ENCODE peak calls at places on chromosomes 3 and 15, in five cellular contexts. E, N, Y, D and Q are unnamed samples.
A peak's percentile ranks its signal among the peaks of the same experiment; 100 is the strongest.

GRCh38 chr15:42581272-42581730 is 5.9 kb downstream of the STARD9 start:
- DNase-seq in E (peak; percentile 88), N (peak; percentile 68), Y (peak; percentile 80), D (peak; percentile 84), Q (peak; percentile 75)

GRCh38 chr15:61063875-61064320 is 165.2 kb downstream of the RORA start:
- DNase-seq in E (no peak), N (no peak), Y (no peak), D (no peak), Q (no peak)

GRCh38 chr3:47513125-47513929 is at the start of gene ELP6:
- DNase-seq in E (peak; percentile 97), N (peak; percentile 94), Y (peak; percentile 92), D (peak; percentile 98), Q (peak; percentile 98)

GRCh38 chr15:91689377-91689776 is 164.1 kb upstream of the SLCO3A1 start:
- DNase-seq in E (no peak), N (no peak), Y (no peak), D (no peak), Q (no peak)

GRCh38 chr15:63497642-63498100 is 6.7 kb upstream of the USP3 start:
- DNase-seq in E (peak; percentile 56), N (no peak), Y (no peak), D (no peak), Q (peak; percentile 71)

GRCh38 chr3:151837057-151837456 is 23.1 kb downstream of the AADAC start:
- DNase-seq in E (no peak), N (peak; percentile 89), Y (no peak), D (no peak), Q (peak; percentile 54)

GRCh38 chr3:118900737-118901525 is 133.7 kb downstream of the IGSF11 start:
- DNase-seq in E (no peak), N (no peak), Y (no peak), D (no peak), Q (no peak)

GRCh38 chr15:27598251-27599045 is 500.7 kb downstream of the OCA2 start:
- DNase-seq in E (no peak), N (no peak), Y (no peak), D (no peak), Q (no peak)

GRCh38 chr3:186247821-186248814 is 113.9 kb downstream of the DGKG start:
- DNase-seq in E (no peak), N (peak; percentile 17), Y (no peak), D (no peak), Q (no peak)

GRCh38 chr3:186237915-186238314 is 124.1 kb downstream of the DGKG start:
- DNase-seq in E (no peak), N (no peak), Y (no peak), D (no peak), Q (no peak)

GRCh38 chr3:186239321-186239720 is 122.7 kb downstream of the DGKG start:
- DNase-seq in E (peak; percentile 58), N (no peak), Y (no peak), D (no peak), Q (peak; percentile 42)

GRCh38 chr3:186236357-186237020 is 125.5 kb downstream of the DGKG start:
- DNase-seq in E (no peak), N (no peak), Y (no peak), D (no peak), Q (no peak)

DNA sequence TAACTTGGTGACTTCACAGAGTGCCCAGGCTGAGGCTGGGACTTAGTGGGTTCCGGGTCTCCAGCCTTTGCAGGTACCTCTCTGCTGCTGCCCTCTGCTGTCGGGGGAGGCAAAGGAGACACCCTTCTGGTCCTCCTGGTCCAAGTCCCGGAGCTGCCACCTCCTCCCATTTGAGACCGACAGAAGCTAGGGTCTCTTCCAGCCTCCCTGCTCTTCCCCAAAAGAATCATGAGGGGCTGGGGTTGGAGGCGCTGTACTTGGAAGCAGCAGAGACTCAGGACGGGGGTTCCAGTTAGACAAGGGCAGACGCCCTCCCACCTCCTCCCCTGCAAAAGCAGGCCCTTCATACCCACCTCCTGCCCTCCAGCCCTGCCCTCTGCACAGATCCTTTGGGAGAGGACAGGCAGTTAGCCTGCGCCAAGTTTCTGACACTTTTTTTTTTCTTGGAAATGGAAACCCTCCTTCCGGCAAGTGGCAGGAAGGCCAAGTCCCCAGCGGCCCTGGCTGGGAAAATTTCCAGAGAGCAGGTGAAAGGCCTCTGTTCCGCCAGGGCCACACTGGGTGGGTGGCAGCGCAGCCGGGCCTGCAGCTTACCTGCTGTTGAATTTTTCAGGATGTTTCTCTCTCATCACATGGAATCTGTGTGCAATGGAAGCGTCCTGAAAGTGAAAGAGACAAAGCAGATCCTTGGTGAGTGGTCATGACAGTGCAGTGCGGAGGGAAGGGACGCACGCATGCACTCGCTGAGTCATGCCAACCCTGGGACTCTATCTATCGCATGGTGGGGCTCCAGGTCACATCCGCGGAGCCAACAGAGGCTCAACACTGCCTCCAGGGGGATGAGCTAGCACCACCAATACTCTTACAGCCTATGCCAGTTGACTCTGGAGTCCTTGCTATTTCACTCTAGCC is 119.9 kb downstream of the DGKG start:
- DNase-seq in E (peak; percentile 76), N (peak; percentile 82), Y (peak; percentile 58), D (no peak), Q (peak; percentile 84)
- TF ChIP-seq POLR2A in E (no peak), N (no peak), Y (no peak), D (no peak), Q (no peak)

DNA sequence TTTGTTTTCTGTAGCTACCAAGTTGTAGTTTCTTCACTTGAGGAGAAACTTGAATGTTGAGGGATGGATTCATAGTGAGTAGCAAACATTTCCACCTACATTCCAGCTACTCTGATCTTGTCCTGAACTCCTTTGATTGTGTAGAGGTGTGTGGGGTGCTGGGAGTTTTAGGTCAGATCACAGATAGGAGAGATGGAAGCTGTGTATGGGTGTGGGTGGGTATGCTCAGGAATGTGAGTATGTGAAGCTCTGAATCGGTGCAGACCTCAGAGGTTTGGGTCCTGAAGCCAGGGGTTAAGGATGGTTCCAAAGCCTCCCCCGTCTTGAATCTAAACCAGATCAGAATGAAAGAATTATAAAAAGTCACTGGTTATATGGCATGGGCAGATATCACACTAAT is 52.6 kb upstream of the VILL start:
- DNase-seq in E (no peak), N (no peak), Y (no peak), D (no peak), Q (no peak)
- H3K4me1 ChIP-seq in E (peaks cover 44% of the 10 kb centered on the region), N (peaks cover 16% of the 10 kb centered on the region), Y (peaks cover 47% of the 10 kb centered on the region), D (peaks cover 25% of the 10 kb centered on the region), Q (peaks cover 55% of the 10 kb centered on the region)

DNA sequence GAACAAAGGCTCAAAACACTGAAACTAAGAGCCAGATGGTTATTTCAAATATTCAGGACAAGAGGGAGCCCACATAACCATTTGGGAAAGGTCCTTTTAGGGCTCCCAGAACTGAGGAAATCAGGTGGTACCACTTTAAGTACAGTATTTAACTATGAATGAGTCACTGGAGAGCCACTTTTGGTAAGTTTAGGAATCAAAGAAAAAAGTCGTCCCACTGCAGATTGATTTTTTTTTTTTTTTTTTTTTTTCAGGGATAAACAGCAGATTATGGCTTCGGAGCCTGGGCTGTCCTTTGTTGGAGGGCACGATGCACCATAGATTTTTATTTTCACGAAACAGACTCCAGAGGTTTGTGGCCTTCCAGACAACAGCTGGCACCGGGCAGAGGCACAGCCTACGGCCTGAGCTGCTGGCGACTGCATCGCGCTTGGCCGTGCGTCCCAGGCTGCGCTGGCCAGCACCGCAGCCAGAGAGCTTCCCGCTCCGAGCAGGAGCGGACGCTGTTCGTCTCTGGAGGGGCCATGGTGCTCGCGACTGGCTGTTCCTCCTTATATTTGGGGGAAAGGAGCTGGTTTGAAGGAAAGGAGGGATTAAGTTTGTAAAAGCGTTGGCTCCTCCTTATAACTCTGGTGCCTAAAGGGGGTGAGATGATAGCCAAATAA is 152.8 kb upstream of the GOLIM4 start:
- DNase-seq in E (peak; percentile 29), N (peak; percentile 47), Y (no peak), D (no peak), Q (peak; percentile 32)
- H3K4me3 ChIP-seq in E (peak overlapping the region; percentile 88), N (peak overlapping the region; percentile 69), Y (peak overlapping the region; percentile 54), D (peak overlapping the region; percentile 40), Q (no peak overlapping the region)

GRCh38 chr3:69082805-69083204 is 1.9 kb upstream of the ARL6IP5 start:
- DNase-seq in E (peak; percentile 31), N (peak; percentile 83), Y (no peak), D (no peak), Q (no peak)

GRCh38 chr3:69085543-69086132 is 901 bp downstream of the ARL6IP5 start:
- DNase-seq in E (peak; percentile 33), N (no peak), Y (no peak), D (no peak), Q (peak; percentile 33)

GRCh38 chr3:69084326-69084667 is 440 bp upstream of the ARL6IP5 start:
- DNase-seq in E (peak; percentile 43), N (peak; percentile 85), Y (no peak), D (no peak), Q (peak; percentile 24)

GRCh38 chr3:69086133-69086722 is 1.5 kb downstream of the ARL6IP5 start:
- DNase-seq in E (peak; percentile 92), N (peak; percentile 92), Y (peak; percentile 84), D (peak; percentile 82), Q (peak; percentile 90)

DNA sequence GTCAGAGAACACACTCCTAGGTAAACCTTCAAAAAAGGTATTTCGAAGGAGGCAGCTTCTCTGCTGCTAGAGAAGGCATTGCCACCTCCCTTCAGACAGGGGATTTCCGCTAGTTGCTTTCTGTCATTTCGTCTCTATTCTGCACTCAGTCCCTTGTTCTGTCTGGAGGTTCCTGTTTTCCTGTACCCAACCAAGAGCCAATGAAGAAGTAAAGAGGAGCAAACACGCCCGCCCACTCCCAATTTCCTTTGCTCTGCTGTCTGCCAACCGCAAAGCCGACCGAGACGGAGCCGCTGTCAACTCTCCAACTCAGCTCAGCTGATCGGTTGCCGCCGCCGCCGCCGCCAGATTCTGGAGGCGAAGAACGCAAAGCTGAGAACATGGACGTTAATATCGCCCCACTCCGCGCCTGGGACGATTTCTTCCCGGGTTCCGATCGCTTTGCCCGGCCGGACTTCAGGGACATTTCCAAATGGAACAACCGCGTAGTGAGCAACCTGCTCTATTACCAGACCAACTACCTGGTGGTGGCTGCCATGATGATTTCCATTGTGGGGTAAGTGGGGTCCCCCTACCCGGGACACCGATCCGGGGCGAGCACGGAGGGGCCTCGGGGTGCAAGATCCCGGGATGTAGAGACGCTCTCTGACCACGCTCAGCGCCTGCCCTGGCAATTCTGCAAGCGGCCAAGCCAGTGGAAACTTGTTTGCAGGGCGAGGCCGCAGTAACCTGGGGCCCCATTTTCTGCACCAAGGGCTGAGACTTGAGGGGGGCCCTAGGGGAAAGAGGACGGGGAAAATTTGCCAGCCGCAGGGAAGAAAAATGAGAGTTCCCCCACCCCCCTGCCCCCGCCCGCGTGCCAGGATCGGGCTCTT is at the start of gene ARL6IP5:
- DNase-seq in E (peak; percentile 96), N (peak; percentile 93), Y (peak; percentile 92), D (peak; percentile 91), Q (peak; percentile 95)
- TF ChIP-seq POLR2A in E (peak; percentile 45), N (no peak), Y (peak; percentile 67), D (no peak), Q (peak; percentile 61)

DNA sequence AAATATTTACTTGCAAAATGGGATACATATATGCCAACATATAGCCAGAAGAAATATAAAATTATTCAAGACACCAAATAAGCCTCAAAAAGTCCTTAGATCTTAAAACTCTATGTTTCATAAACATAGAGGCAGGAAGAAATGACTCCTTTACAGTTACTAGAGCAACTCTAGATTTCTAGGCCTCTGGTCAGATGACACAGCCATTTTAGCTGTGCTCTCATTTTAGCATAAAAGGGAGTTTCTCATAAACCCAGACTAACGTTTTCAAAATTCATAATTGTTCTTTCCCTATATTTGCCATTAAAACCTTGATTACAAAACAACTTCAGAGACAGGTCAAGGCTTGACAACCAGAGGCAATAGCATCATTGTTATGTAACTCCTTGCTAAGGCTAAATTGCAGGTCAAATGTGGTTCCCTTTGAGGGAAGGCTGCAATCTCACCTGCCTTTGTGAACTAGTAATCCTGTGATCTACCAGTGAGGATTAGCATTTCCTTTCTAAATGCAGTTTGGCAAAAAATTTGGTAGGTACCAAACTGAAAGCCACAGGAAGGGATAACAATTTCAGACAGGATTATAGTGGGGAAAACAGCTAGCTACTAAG is 8.2 kb downstream of the THOC7 start:
- DNase-seq in E (no peak), N (no peak), Y (no peak), D (no peak), Q (no peak)
- H3K4me1 ChIP-seq in E (no peaks in the 10 kb centered on the region), N (peaks cover 1% of the 10 kb centered on the region), Y (no peaks in the 10 kb centered on the region), D (no peaks in the 10 kb centered on the region), Q (peaks cover 10% of the 10 kb centered on the region)